ENCODE peak calls at places on chromosome 17, in eight cellular contexts. One of them, this sample, is unnamed.

GRCh38 chr17:32960815-32961214 is 30.8 kb upstream of the SPACA3 start:
- DNase-seq in stimulated activated CD8-positive, alpha-beta memory T cell treated with anti-CD3 and anti-CD28 coated beads, Interleukin-4, amount 100 ng/mL, for 1 hour: no peak
- DNase-seq in naive B cell: no peak
- DNase-seq in choroid plexus epithelial cell: no peak
- DNase-seq in H9: no peak
- DNase-seq in HS-5: no peak
- DNase-seq in NCI-H446: no peak
- DNase-seq in glutamatergic neuron: no peak
- DNase-seq in this sample: no peak

GRCh38 chr17:35748323-35748960 is 4.6 kb downstream of the GAS2L2 start:
- DNase-seq in stimulated activated CD8-positive, alpha-beta memory T cell treated with anti-CD3 and anti-CD28 coated beads, Interleukin-4, amount 100 ng/mL, for 1 hour: no peak
- DNase-seq in naive B cell: no peak
- DNase-seq in choroid plexus epithelial cell: no peak
- DNase-seq in H9: no peak
- DNase-seq in HS-5: no peak
- DNase-seq in NCI-H446: peak; percentile 26
- DNase-seq in glutamatergic neuron: no peak
- DNase-seq in this sample: no peak

GRCh38 chr17:67800495-67800928 is 24.8 kb upstream of the BPTF start:
- DNase-seq in stimulated activated CD8-positive, alpha-beta memory T cell treated with anti-CD3 and anti-CD28 coated beads, Interleukin-4, amount 100 ng/mL, for 1 hour: peak; percentile 25
- DNase-seq in naive B cell: peak; percentile 81
- DNase-seq in choroid plexus epithelial cell: peak; percentile 91
- DNase-seq in H9: peak; percentile 93
- DNase-seq in HS-5: no peak
- DNase-seq in NCI-H446: peak; percentile 58
- DNase-seq in glutamatergic neuron: peak; percentile 82
- DNase-seq in this sample: peak; percentile 10

GRCh38 chr17:27579897-27580321 is 51.1 kb upstream of the LGALS9 start:
- DNase-seq in stimulated activated CD8-positive, alpha-beta memory T cell treated with anti-CD3 and anti-CD28 coated beads, Interleukin-4, amount 100 ng/mL, for 1 hour: no peak
- DNase-seq in naive B cell: no peak
- DNase-seq in choroid plexus epithelial cell: no peak
- DNase-seq in H9: no peak
- DNase-seq in HS-5: no peak
- DNase-seq in NCI-H446: no peak
- DNase-seq in glutamatergic neuron: no peak
- DNase-seq in this sample: no peak

GRCh38 chr17:13485327-13485726 is 116.4 kb downstream of the HS3ST3A1 start:
- DNase-seq in stimulated activated CD8-positive, alpha-beta memory T cell treated with anti-CD3 and anti-CD28 coated beads, Interleukin-4, amount 100 ng/mL, for 1 hour: no peak
- DNase-seq in naive B cell: no peak
- DNase-seq in choroid plexus epithelial cell: no peak
- DNase-seq in H9: no peak
- DNase-seq in HS-5: no peak
- DNase-seq in NCI-H446: no peak
- DNase-seq in glutamatergic neuron: no peak
- DNase-seq in this sample: no peak

GRCh38 chr17:29283496-29283895 is 10.5 kb downstream of the NUFIP2 start:
- DNase-seq in stimulated activated CD8-positive, alpha-beta memory T cell treated with anti-CD3 and anti-CD28 coated beads, Interleukin-4, amount 100 ng/mL, for 1 hour: no peak
- DNase-seq in naive B cell: no peak
- DNase-seq in choroid plexus epithelial cell: no peak
- DNase-seq in H9: no peak
- DNase-seq in HS-5: no peak
- DNase-seq in NCI-H446: no peak
- DNase-seq in glutamatergic neuron: no peak
- DNase-seq in this sample: no peak

GRCh38 chr17:75842963-75843576 is 1.1 kb downstream of the UNC13D start:
- DNase-seq in stimulated activated CD8-positive, alpha-beta memory T cell treated with anti-CD3 and anti-CD28 coated beads, Interleukin-4, amount 100 ng/mL, for 1 hour: no peak
- DNase-seq in naive B cell: no peak
- DNase-seq in choroid plexus epithelial cell: no peak
- DNase-seq in H9: peak; percentile 34
- DNase-seq in HS-5: no peak
- DNase-seq in NCI-H446: no peak
- DNase-seq in glutamatergic neuron: peak; percentile 12
- DNase-seq in this sample: no peak

GRCh38 chr17:10019941-10020403 is 114.9 kb upstream of the RCVRN start:
- DNase-seq in stimulated activated CD8-positive, alpha-beta memory T cell treated with anti-CD3 and anti-CD28 coated beads, Interleukin-4, amount 100 ng/mL, for 1 hour: no peak
- DNase-seq in naive B cell: no peak
- DNase-seq in choroid plexus epithelial cell: no peak
- DNase-seq in H9: no peak
- DNase-seq in HS-5: no peak
- DNase-seq in NCI-H446: no peak
- DNase-seq in glutamatergic neuron: no peak
- DNase-seq in this sample: no peak

GRCh38 chr17:76585048-76585648 is 512 bp downstream of the ST6GALNAC2 start:
- DNase-seq in stimulated activated CD8-positive, alpha-beta memory T cell treated with anti-CD3 and anti-CD28 coated beads, Interleukin-4, amount 100 ng/mL, for 1 hour: no peak
- DNase-seq in naive B cell: peak; percentile 23
- DNase-seq in choroid plexus epithelial cell: no peak
- DNase-seq in H9: peak; percentile 52
- DNase-seq in HS-5: no peak
- DNase-seq in NCI-H446: no peak
- DNase-seq in glutamatergic neuron: peak; percentile 47
- DNase-seq in this sample: no peak

GRCh38 chr17:78324391-78325075 is 35.3 kb downstream of the SOCS3 start:
- DNase-seq in stimulated activated CD8-positive, alpha-beta memory T cell treated with anti-CD3 and anti-CD28 coated beads, Interleukin-4, amount 100 ng/mL, for 1 hour: no peak
- DNase-seq in naive B cell: no peak
- DNase-seq in choroid plexus epithelial cell: peak; percentile 95
- DNase-seq in H9: peak; percentile 78
- DNase-seq in HS-5: no peak
- DNase-seq in NCI-H446: peak; percentile 42
- DNase-seq in glutamatergic neuron: no peak
- DNase-seq in this sample: peak; percentile 82

GRCh38 chr17:77510133-77510796 is 369.5 kb downstream of the SEC14L1 start:
- DNase-seq in stimulated activated CD8-positive, alpha-beta memory T cell treated with anti-CD3 and anti-CD28 coated beads, Interleukin-4, amount 100 ng/mL, for 1 hour: no peak
- DNase-seq in naive B cell: no peak
- DNase-seq in choroid plexus epithelial cell: no peak
- DNase-seq in H9: no peak
- DNase-seq in HS-5: no peak
- DNase-seq in NCI-H446: no peak
- DNase-seq in glutamatergic neuron: no peak
- DNase-seq in this sample: no peak

GRCh38 chr17:65022751-65023421 is 33.7 kb downstream of the GNA13 start:
- DNase-seq in stimulated activated CD8-positive, alpha-beta memory T cell treated with anti-CD3 and anti-CD28 coated beads, Interleukin-4, amount 100 ng/mL, for 1 hour: no peak
- DNase-seq in naive B cell: no peak
- DNase-seq in choroid plexus epithelial cell: peak; percentile 57
- DNase-seq in H9: no peak
- DNase-seq in HS-5: no peak
- DNase-seq in NCI-H446: peak; percentile 24
- DNase-seq in glutamatergic neuron: no peak
- DNase-seq in this sample: no peak